ENCODE peak calls at places on chromosomes 12 and 14, in six cellular contexts. G is uterus, N is cardiac muscle cell, X is epithelial cell of esophagus, Z is HCT116, T is Caco-2. I is an unnamed sample.

GRCh38 chr12:8860165-8860961 is 37.9 kb downstream of the A2ML1 start:
- DNase-seq in T (peak; percentile 47), Z (peak; percentile 27), N (peak; percentile 60), G (peak; percentile 22), X (peak; percentile 71), I (peak; percentile 5)

GRCh38 chr12:44930972-44931600 is 55.0 kb upstream of the NELL2 start:
- DNase-seq in Z (peak; percentile 40), X (peak; percentile 66), G (no peak), N (peak; percentile 79), T (no peak), I (peak; percentile 26)

GRCh38 chr14:99479903-99480855 is 480 bp downstream of the SETD3 start:
- DNase-seq in T (peak; percentile 43), G (peak; percentile 52), Z (peak; percentile 13), X (peak; percentile 66), N (peak; percentile 67), I (peak; percentile 14)

GRCh38 chr12:79001404-79001803 is 136.8 kb downstream of the SYT1 start:
- DNase-seq in G (no peak), X (no peak), T (no peak), N (no peak), Z (no peak), I (no peak)

GRCh38 chr12:8027856-8028255 is 4.7 kb upstream of the FOXJ2 start:
- DNase-seq in X (no peak), T (no peak), N (no peak), G (no peak), Z (no peak), I (no peak)

GRCh38 chr12:117574655-117575054 is 213.2 kb upstream of the NOS1 start:
- DNase-seq in Z (no peak), X (no peak), G (no peak), T (no peak), N (no peak), I (no peak)

GRCh38 chr14:39374846-39375245 is 57.4 kb downstream of the FBXO33 start:
- DNase-seq in Z (no peak), N (peak; percentile 53), G (no peak), X (peak; percentile 64), T (no peak), I (peak; percentile 21)

GRCh38 chr14:95667251-95667693 is 19.0 kb upstream of the TCL1B start:
- DNase-seq in T (no peak), Z (no peak), X (no peak), G (no peak), N (no peak), I (no peak)

GRCh38 chr14:90820958-90821357 is 4.7 kb upstream of the TTC7B start:
- DNase-seq in X (peak; percentile 94), G (no peak), T (no peak), N (peak; percentile 36), Z (no peak), I (no peak)

GRCh38 chr12:79685068-79685467 is 5.7 kb downstream of the PAWR start:
- DNase-seq in X (peak; percentile 87), Z (no peak), T (no peak), N (peak; percentile 27), G (no peak), I (no peak)

GRCh38 chr12:11765817-11766794 is 116.6 kb downstream of the ETV6 start:
- DNase-seq in Z (no peak), X (no peak), N (peak; percentile 94), T (no peak), G (no peak), I (no peak)

GRCh38 chr14:74574092-74574438 is 38.0 kb downstream of the LTBP2 start:
- DNase-seq in X (no peak), Z (no peak), N (no peak), T (no peak), G (no peak), I (no peak)

GRCh38 chr14:89365071-89365801 is 51.8 kb downstream of the FOXN3 start:
- DNase-seq in Z (no peak), G (peak; percentile 32), T (no peak), X (no peak), N (peak; percentile 40), I (no peak)

GRCh38 chr12:118189761-118190181 is 53.8 kb downstream of the PEBP1 start:
- DNase-seq in N (peak; percentile 71), X (no peak), Z (no peak), T (no peak), G (no peak), I (peak; percentile 19)

GRCh38 chr12:41364211-41364610 is 176.1 kb downstream of the PDZRN4 start:
- DNase-seq in X (no peak), G (no peak), N (no peak), Z (no peak), T (no peak), I (no peak)

GRCh38 chr12:41365653-41366131 is 177.6 kb downstream of the PDZRN4 start:
- DNase-seq in Z (no peak), T (no peak), X (no peak), N (no peak), G (no peak), I (no peak)

GRCh38 chr12:41362511-41362910 is 174.4 kb downstream of the PDZRN4 start:
- DNase-seq in T (no peak), G (no peak), N (no peak), X (no peak), Z (no peak), I (no peak)

DNA sequence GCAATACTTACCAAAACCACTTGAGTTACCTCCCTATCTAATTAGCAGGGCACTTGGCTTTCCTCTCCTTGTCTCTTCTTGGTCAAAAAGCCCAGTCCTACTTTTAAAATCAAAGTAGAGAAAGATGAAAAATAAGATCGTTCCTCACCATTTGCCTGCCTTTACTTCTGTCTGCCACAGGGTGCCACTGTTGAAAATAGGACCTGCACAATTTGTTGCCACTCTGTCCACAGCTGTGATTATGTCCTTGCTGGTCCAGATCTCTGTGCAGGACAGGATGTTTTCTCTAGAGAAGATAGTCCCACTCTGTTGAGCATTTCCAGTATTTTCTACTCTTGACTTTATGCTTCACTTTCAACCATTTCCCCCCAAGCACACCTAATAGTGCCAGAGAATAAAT is 179.9 kb downstream of the PDZRN4 start:
- DNase-seq in G (no peak), N (peak; percentile 3), Z (peak; percentile 7), T (no peak), X (peak; percentile 17), I (no peak)
- TF ChIP-seq CTCF in G (no peak), N (peak; percentile 15), Z (peak; percentile 43), T (no peak), X (peak; percentile 51), I (peak; percentile 5)

GRCh38 chr12:124556896-124557501 is 10.4 kb downstream of the NCOR2 start:
- DNase-seq in T (no peak), Z (no peak), X (no peak), G (peak; percentile 29), N (no peak), I (no peak)
- TF ChIP-seq CTCF in T (no peak), Z (no peak), X (no peak), G (no peak), N (no peak), I (no peak)

DNA sequence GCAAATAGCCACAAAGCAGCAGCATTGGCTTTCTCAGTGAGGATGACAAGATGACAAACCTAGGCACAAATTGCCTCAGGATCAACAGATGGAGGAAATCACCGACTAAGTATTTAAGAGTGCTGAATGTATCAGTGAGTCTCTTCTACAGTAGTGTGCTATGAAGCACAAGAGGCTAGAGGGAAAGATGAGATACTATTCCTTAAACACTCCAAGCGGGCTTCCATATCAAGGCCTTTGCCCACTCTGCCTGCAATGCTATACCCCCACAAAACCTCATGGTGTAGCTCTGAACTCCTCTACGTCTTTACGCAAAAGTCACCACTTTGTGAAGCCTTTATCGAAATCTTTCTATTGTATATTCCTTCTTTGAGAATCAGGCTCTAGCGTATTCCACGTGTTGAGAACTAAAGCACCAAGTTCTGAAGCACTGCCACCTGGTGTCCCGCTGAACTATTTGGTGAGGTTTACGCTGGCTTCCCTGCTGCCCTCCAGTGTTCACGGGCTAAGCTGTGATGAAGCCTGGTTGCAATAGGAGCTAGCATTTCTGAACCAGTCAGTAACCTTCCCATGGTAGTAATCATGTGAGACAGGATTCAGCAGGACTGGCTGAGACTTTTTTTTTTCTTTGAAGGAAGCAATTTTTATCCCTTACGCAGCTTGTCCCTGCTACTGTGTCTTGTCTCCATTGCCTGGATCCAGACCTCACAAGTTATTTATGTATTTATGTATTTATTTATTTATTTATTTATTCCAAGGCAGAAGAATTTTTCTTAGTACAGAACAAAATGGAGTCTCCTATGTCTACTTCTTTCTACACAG is 426.5 kb upstream of the OR4E1 start:
- DNase-seq in X (peak; percentile 90), T (peak; percentile 78), N (peak; percentile 75), Z (peak; percentile 61), G (peak; percentile 74), I (no peak)
- TF ChIP-seq CTCF in X (peak; percentile 96), T (peak; percentile 95), N (peak; percentile 70), Z (peak; percentile 76), G (peak; percentile 79), I (peak; percentile 55)

DNA sequence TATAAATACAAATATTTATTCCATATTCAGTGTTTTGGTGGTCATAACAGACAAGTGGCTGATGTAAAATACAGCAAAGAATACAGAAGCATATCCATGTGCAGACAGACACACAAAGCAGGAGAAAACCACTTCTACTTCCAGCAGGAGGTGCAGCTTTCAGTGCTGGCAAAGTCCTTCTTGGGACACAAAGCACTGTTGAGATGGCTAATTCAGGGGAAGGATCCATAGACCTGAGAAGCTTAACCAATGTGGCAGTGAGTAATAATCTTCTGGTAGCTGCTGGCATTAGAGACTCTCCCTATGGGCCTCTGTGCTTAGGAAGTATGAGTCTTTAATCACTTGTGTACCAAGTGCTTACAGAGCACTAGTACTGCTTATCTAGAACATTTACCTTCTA is 26.8 kb downstream of the AMN1 start:
- DNase-seq in G (no peak), N (peak; percentile 54), Z (peak; percentile 15), X (peak; percentile 48), T (no peak), I (no peak)
- TF ChIP-seq CTCF in G (no peak), N (peak; percentile 27), Z (peak; percentile 28), X (peak; percentile 31), T (peak; percentile 26), I (peak; percentile 4)

GRCh38 chr12:1532796-1533195 is 61.6 kb downstream of the FBXL14 start:
- DNase-seq in T (no peak), X (no peak), N (no peak), Z (no peak), G (no peak), I (no peak)
- TF ChIP-seq CTCF in T (no peak), X (no peak), N (no peak), Z (no peak), G (no peak), I (no peak)

GRCh38 chr12:106790020-106790419 is 15.5 kb downstream of the RIC8B start:
- DNase-seq in T (no peak), N (no peak), Z (no peak), X (no peak), G (no peak), I (no peak)
- TF ChIP-seq CTCF in T (peak; percentile 27), N (peak; percentile 24), Z (peak; percentile 10), X (peak; percentile 31), G (no peak), I (no peak)

GRCh38 chr14:69044965-69045555 is 66.0 kb upstream of the ACTN1 start:
- DNase-seq in X (no peak), N (peak; percentile 88), T (no peak), G (peak; percentile 73), Z (no peak), I (no peak)
- TF ChIP-seq CTCF in X (no peak), N (no peak), T (no peak), G (no peak), Z (no peak), I (no peak)

GRCh38 chr12:54300732-54301427 is at the start of gene NFE2:
- DNase-seq in X (peak; percentile 85), T (peak; percentile 91), G (peak; percentile 31), Z (no peak), N (peak; percentile 83), I (no peak)
- TF ChIP-seq CTCF in X (no peak), T (no peak), G (no peak), Z (no peak), N (peak; percentile 11), I (peak; percentile 23)

I was measured in AG04449.